ENCODE peak calls at places on chromosomes 12 and 14, in five cellular contexts. J is neuronal stem cell, X is GM23248, K is psoas muscle, Q is esophagus squamous epithelium. D is an unnamed sample. For H3K4me1 and H3K9me3, the result is how much of the 10 kb centered on the place peaks cover.

GRCh38 chr14:69328317-69328716 is 68.4 kb downstream of the GALNT16 start:
- DNase-seq in J (no peak), X (no peak), K (no peak), Q (no peak), D (no peak)

GRCh38 chr14:55749946-55750345 is 169.9 kb downstream of the KTN1 start:
- DNase-seq in J (no peak), X (no peak), K (no peak), Q (no peak), D (no peak)

GRCh38 chr12:56565510-56566101 is 44.0 kb downstream of the RBMS2 start:
- DNase-seq in J (no peak), X (peak), K (peak), Q (no peak), D (peak)

GRCh38 chr12:47736877-47737676 is 11.8 kb upstream of the ENDOU start:
- DNase-seq in J (no peak), X (peak), K (peak), Q (no peak), D (peak)

GRCh38 chr12:2876431-2877046 is 435 bp downstream of the FOXM1 start:
- DNase-seq in J (no peak), X (peak), K (no peak), Q (no peak), D (no peak)

GRCh38 chr12:19620222-19620621 is 180.9 kb downstream of the AEBP2 start:
- DNase-seq in J (no peak), X (no peak), K (no peak), Q (no peak), D (no peak)

GRCh38 chr12:75725505-75726120 is 214.2 kb upstream of the KRR1 start:
- DNase-seq in J (no peak), X (peak), K (no peak), Q (no peak), D (no peak)

GRCh38 chr12:94187351-94187750 is 39.0 kb downstream of the PLXNC1 start:
- DNase-seq in J (no peak), X (peak), K (no peak), Q (no peak), D (no peak)

GRCh38 chr14:52060080-52060479 is 8.8 kb downstream of the NID2 start:
- DNase-seq in J (no peak), X (peak), K (no peak), Q (no peak), D (no peak)

GRCh38 chr12:3293446-3294161 is 197.4 kb upstream of the PRMT8 start:
- DNase-seq in J (no peak), X (peak), K (no peak), Q (no peak), D (no peak)

GRCh38 chr14:35416108-35416750 is 11.7 kb upstream of the NFKBIA start:
- DNase-seq in J (no peak), X (no peak), K (no peak), Q (no peak), D (no peak)

GRCh38 chr12:22046968-22047390 is 961 bp downstream of the CMAS start:
- DNase-seq in J (no peak), X (peak), K (no peak), Q (no peak), D (no peak)

GRCh38 chr14:50798048-50798421 is 32.9 kb downstream of the NIN start:
- DNase-seq in J (no peak), X (no peak), K (no peak), Q (no peak), D (no peak)

GRCh38 chr12:49055092-49055491 is 5.5 kb downstream of the KMT2D start:
- DNase-seq in J (no peak), X (no peak), K (no peak), Q (no peak), D (no peak)

GRCh38 chr12:14193623-14194022 is 171.9 kb upstream of the ATF7IP start:
- DNase-seq in J (no peak), X (no peak), K (no peak), Q (no peak), D (no peak)

GRCh38 chr14:105108516-105108864 is 43.3 kb upstream of the GPR132 start:
- DNase-seq in J (no peak), X (no peak), K (no peak), Q (no peak), D (no peak)

GRCh38 chr14:38951451-38951850 is 151.6 kb downstream of the SEC23A start:
- DNase-seq in J (no peak), X (peak), K (no peak), Q (no peak), D (no peak)

GRCh38 chr12:124457287-124458219 is 109.9 kb downstream of the NCOR2 start:
- DNase-seq in J (no peak), X (peak), K (peak), Q (peak), D (peak)

GRCh38 chr14:99029150-99029915 is 242.7 kb downstream of the BCL11B start:
- DNase-seq in J (no peak), X (no peak), K (no peak), Q (no peak), D (no peak)

GRCh38 chr12:75684678-75685620 is 173.5 kb upstream of the KRR1 start:
- DNase-seq in J (no peak), X (peak), K (no peak), Q (no peak), D (no peak)

GRCh38 chr12:92718483-92718985 is 15.7 kb downstream of the PLEKHG7 start:
- DNase-seq in J (no peak), X (no peak), K (no peak), Q (no peak), D (no peak)

GRCh38 chr12:12704593-12705230 is 8.7 kb upstream of the GPR19 start:
- DNase-seq in J (peak), X (peak), K (peak), Q (no peak), D (peak)

GRCh38 chr12:132306885-132307191 is 22.6 kb downstream of the GALNT9 start:
- DNase-seq in J (no peak), X (no peak), K (no peak), Q (no peak), D (no peak)

GRCh38 chr14:71021347-71022014 is 114.2 kb downstream of the PCNX1 start:
- DNase-seq in J (no peak), X (peak), K (no peak), Q (no peak), D (no peak)

GRCh38 chr14:95943699-95944098 is 67.1 kb downstream of the TUNAR start:
- DNase-seq in J (peak), X (no peak), K (no peak), Q (no peak), D (no peak)

GRCh38 chr14:82565825-82566224 is 1032.2 kb upstream of the SEL1L start:
- DNase-seq in J (no peak), X (no peak), K (no peak), Q (no peak), D (no peak)

GRCh38 chr14:72154645-72155378 is 222.6 kb downstream of the RGS6 start:
- DNase-seq in J (no peak), X (no peak), K (no peak), Q (no peak), D (peak)

GRCh38 chr12:53791735-53792326 is 40.1 kb upstream of the CISTR start:
- DNase-seq in J (no peak), X (peak), K (peak), Q (no peak), D (no peak)

GRCh38 chr12:18496156-18496555 is 234.8 kb downstream of the PIK3C2G start:
- DNase-seq in J (no peak), X (no peak), K (no peak), Q (no peak), D (no peak)

GRCh38 chr12:41699658-41700057 is 445.0 kb downstream of the GXYLT1 start:
- DNase-seq in J (no peak), X (no peak), K (no peak), Q (no peak), D (no peak)

GRCh38 chr12:64650762-64651161 is 40.5 kb downstream of the RASSF3 start:
- DNase-seq in J (no peak), X (no peak), K (no peak), Q (no peak), D (no peak)

GRCh38 chr14:40920380-40920779 is 686.3 kb upstream of the LRFN5 start:
- DNase-seq in J (no peak), X (no peak), K (no peak), Q (no peak), D (no peak)

GRCh38 chr14:68278568-68279436 is 459.2 kb downstream of the RAD51B start:
- DNase-seq in J (no peak), X (peak), K (no peak), Q (no peak), D (no peak)

GRCh38 chr12:120737557-120738251 is 12.1 kb downstream of the ACADS start:
- DNase-seq in J (no peak), X (no peak), K (no peak), Q (no peak), D (no peak)

GRCh38 chr12:106137456-106138278 is 1.1 kb downstream of the NUAK1 start:
- DNase-seq in J (no peak), X (peak), K (no peak), Q (no peak), D (no peak)

GRCh38 chr12:84502907-84503787 is 409.5 kb downstream of the SLC6A15 start:
- DNase-seq in J (peak), X (peak), K (no peak), Q (no peak), D (no peak)

GRCh38 chr12:20044836-20045235 is 323.5 kb upstream of the PDE3A start:
- DNase-seq in J (no peak), X (peak), K (no peak), Q (no peak), D (no peak)

GRCh38 chr12:31874961-31875608 is 84.1 kb upstream of the RESF1 start:
- DNase-seq in J (no peak), X (peak), K (peak), Q (peak), D (no peak)

GRCh38 chr12:8088574-8088973 is 6.5 kb downstream of the NECAP1 start:
- DNase-seq in J (no peak), X (no peak), K (no peak), Q (no peak), D (no peak)

DNA sequence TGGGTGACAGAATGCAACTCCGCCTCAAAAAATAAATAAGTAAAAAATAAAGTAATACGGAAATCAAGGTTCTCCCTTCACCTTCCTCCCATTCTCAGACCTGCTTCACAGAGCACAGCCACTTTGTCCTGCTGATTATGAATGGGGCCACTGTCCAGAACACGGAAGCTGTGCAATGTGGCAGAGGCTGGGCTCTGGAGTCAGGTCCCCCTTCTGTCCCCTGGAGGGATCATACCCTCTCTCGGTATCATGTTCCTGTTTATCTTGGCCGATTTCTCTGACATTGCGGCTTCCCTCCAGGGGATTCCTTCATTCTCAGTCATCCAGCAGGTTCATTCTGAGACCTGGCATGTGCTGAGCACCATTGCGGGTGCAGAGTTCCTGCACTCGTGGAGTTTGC is 11.3 kb downstream of the PPP2R5C start:
- DNase-seq in J (no peak), X (no peak), K (no peak), Q (no peak), D (no peak)
- H3K4me1 ChIP-seq in J (under half), X (under half), K (under half), Q (under half), D (under half)

GRCh38 chr14:29803045-29803444 is 124.6 kb downstream of the PRKD1 start:
- DNase-seq in J (no peak), X (no peak), K (no peak), Q (no peak), D (no peak)

GRCh38 chr14:29806124-29806517 is 121.5 kb downstream of the PRKD1 start:
- DNase-seq in J (no peak), X (no peak), K (no peak), Q (no peak), D (no peak)

GRCh38 chr14:29804481-29804880 is 123.2 kb downstream of the PRKD1 start:
- DNase-seq in J (no peak), X (no peak), K (no peak), Q (no peak), D (no peak)

GRCh38 chr14:29802211-29802610 is 125.4 kb downstream of the PRKD1 start:
- DNase-seq in J (no peak), X (no peak), K (no peak), Q (no peak), D (no peak)

GRCh38 chr14:29805415-29806123 is 122.1 kb downstream of the PRKD1 start:
- DNase-seq in J (no peak), X (peak), K (peak), Q (no peak), D (peak)
- H3K9me3 ChIP-seq in J (under half), X (under half), K (under half), Q (under half), D (under half)

GRCh38 chr12:6329693-6330045 is 12.2 kb downstream of the TNFRSF1A start:
- DNase-seq in J (no peak), X (no peak), K (no peak), Q (no peak), D (no peak)
- H3K4me1 ChIP-seq in J (under half), X (under half), K (half or more), Q (half or more), D (half or more)

GRCh38 chr12:109469516-109469915 is 7.6 kb downstream of the KCTD10 start:
- DNase-seq in J (no peak), X (peak), K (no peak), Q (no peak), D (no peak)
- H3K9me3 ChIP-seq in J (under half), X (under half), K (under half), Q (under half), D (under half)

DNA sequence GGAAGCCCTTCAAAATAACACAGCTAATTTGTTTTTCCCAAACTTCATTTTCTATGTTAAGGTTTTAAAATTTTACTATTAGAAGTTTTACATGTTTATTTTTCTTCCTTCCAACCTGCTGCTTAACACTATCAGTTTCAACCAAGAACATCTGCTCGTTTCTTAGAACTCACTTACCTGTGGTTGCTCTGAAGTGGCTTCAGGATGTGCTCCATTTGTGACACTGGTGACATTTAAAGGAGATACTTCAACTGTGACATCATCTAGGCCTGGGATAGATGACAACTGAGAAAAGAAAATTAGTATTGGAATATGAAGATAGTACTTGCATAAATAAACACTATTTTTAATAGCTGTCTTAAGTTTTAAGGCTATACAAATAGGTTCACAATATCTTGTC is 17.9 kb downstream of the WASHC3 start:
- DNase-seq in J (no peak), X (no peak), K (no peak), Q (no peak), D (no peak)
- H3K4me1 ChIP-seq in J (under half), X (under half), K (under half), Q (under half), D (under half)

DNA sequence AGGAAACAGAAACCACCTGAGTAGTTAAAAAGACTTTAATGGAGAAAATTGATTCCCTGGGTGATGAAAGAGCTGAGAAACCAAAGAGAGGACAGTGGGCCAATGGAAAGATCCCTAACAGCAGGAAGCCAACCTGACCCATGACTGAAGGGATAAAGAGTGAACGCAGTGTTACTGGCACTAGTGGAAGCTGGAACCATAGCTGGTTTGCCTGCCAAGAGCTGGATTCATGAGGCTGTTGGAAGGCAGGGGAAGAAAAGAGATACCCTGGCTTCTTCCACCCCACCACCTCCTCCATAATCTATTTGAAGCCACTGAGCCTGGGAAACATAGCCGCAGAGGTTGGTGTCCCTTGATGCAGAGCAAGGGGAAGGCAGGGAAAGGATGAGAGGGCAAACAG is 125.5 kb upstream of the PRKD1 start:
- DNase-seq in J (no peak), X (no peak), K (peak), Q (no peak), D (no peak)
- H3K9me3 ChIP-seq in J (under half), X (under half), K (under half), Q (under half), D (under half)

DNA sequence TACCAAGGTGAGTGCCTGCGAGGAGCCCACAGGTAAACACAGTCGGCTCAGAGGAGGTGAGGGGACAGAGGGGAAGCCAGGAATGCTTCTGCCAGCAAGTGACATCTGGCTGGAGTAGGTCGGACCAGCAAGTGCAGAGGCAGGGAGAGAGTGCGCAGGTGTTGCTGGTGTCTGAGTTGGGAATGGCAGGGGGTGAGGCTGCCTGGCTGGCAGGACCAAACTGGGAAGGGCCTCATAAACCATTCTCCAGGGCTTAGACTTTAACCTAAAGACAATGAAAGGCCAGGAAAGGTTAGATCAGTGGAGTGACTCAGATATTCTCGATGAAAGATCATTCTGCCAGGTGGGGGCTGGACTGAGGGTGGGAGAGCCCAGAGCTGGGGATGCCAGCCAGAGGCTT is 66.4 kb downstream of the ITPK1 start:
- DNase-seq in J (no peak), X (no peak), K (no peak), Q (no peak), D (no peak)
- H3K4me1 ChIP-seq in J (under half), X (under half), K (under half), Q (under half), D (half or more)

DNA sequence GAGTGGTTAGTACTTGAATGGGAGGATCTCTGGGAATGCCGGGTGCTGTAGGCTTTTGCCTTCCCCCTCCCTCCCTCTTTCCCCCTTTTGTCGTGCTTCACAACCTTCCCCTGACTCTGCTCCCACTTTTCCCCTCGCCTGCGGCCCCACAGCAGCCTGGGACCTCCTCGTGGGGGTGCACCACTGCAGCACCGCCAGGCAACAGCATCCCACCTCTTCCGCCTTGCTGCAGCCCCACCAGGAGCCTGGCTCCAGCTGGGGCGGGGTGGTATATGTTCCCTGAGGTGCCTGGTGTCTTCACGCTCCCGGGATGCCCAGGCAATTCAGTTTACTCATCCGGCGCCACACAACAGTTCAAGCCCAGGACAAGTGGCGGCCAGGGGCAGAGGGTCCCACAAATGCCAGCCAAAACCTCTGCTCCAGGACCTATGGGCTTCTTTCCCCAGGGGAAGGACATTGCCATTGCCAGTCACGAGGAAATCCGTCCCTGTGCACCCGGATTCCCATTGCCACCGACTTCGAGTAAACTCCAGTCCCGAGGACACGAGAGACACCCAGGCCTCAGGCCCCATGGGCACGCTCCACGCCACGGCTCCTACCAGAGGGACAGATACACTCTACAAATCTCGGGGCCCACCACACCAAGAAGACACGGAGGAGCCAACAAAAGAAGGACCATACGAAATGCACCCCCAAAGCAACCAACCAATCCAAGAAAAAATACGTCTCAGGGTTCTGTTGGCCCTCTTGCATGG is 181.7 kb downstream of the ALG10 start:
- DNase-seq in J (no peak), X (no peak), K (no peak), Q (no peak), D (no peak)
- H3K9me3 ChIP-seq in J (under half), X (under half), K (under half), Q (under half), D (under half)